ENCODE peak calls at places on chromosome 17, in five cellular contexts. B, C, K, S and H are unnamed samples.
A peak's percentile ranks its signal among the peaks of the same experiment; 100 is the strongest.

GRCh38 chr17:74450231-74450630 is 16.2 kb upstream of the CD300A start:
- DNase-seq in B (no peak), C (no peak), K (no peak), S (no peak), H (no peak)

GRCh38 chr17:15238064-15238463 is 27.1 kb downstream of the PMP22 start:
- DNase-seq in B (no peak), C (no peak), K (no peak), S (no peak), H (peak; percentile 47)

GRCh38 chr17:8004899-8005298 is 2.5 kb downstream of the GUCY2D start:
- DNase-seq in B (no peak), C (no peak), K (no peak), S (no peak), H (no peak)

GRCh38 chr17:14048169-14048568 is 21.1 kb upstream of the COX10 start:
- DNase-seq in B (no peak), C (no peak), K (peak; percentile 35), S (no peak), H (no peak)

GRCh38 chr17:74212913-74213791 is at the start of gene TTYH2:
- DNase-seq in B (peak; percentile 65), C (peak; percentile 83), K (peak; percentile 94), S (peak; percentile 86), H (peak; percentile 81)

GRCh38 chr17:76445697-76446448 is 7.1 kb downstream of the UBE2O start:
- DNase-seq in B (no peak), C (no peak), K (no peak), S (no peak), H (no peak)

GRCh38 chr17:6524520-6524919 is 31.8 kb downstream of the PITPNM3 start:
- DNase-seq in B (no peak), C (no peak), K (no peak), S (no peak), H (no peak)

GRCh38 chr17:71824671-71825070 is 296.1 kb upstream of the SOX9 start:
- DNase-seq in B (no peak), C (no peak), K (no peak), S (no peak), H (no peak)

GRCh38 chr17:79836952-79837887 is 2.0 kb downstream of the CBX4 start:
- DNase-seq in B (peak; percentile 93), C (peak; percentile 62), K (peak; percentile 54), S (peak; percentile 86), H (peak; percentile 93)

GRCh38 chr17:79534851-79535727 is 75.8 kb downstream of the RBFOX3 start:
- DNase-seq in B (no peak), C (no peak), K (no peak), S (no peak), H (no peak)